ENCODE peak calls at places on chromosomes 13 and 19, in six cellular contexts. One of them, this sample, is unnamed.

GRCh38 chr19:38665950-38666661 is 18.7 kb downstream of the ACTN4 start:
- DNase-seq in adrenal gland: peak; percentile 70
- DNase-seq in Peyer's patch: no peak
- DNase-seq in lower leg skin: peak; percentile 93
- DNase-seq in transverse colon: peak; percentile 57
- DNase-seq in ovary: peak; percentile 68
- DNase-seq in this sample: no peak

GRCh38 chr13:33490461-33491327 is 205.1 kb upstream of the STARD13 start:
- DNase-seq in Peyer's patch: no peak
- DNase-seq in adrenal gland: no peak
- DNase-seq in lower leg skin: no peak
- DNase-seq in transverse colon: no peak
- DNase-seq in ovary: peak; percentile 27
- DNase-seq in this sample: no peak

GRCh38 chr13:94331281-94331680 is 148.2 kb downstream of the DCT start:
- DNase-seq in transverse colon: no peak
- DNase-seq in Peyer's patch: no peak
- DNase-seq in adrenal gland: no peak
- DNase-seq in lower leg skin: no peak
- DNase-seq in ovary: no peak
- DNase-seq in this sample: no peak

GRCh38 chr13:54305377-54305776 is 1276.8 kb downstream of the OLFM4 start:
- DNase-seq in ovary: no peak
- DNase-seq in transverse colon: no peak
- DNase-seq in adrenal gland: no peak
- DNase-seq in Peyer's patch: no peak
- DNase-seq in lower leg skin: no peak
- DNase-seq in this sample: no peak

GRCh38 chr13:28046981-28047380 is 53.4 kb downstream of the FLT3 start:
- DNase-seq in transverse colon: no peak
- DNase-seq in lower leg skin: no peak
- DNase-seq in adrenal gland: no peak
- DNase-seq in Peyer's patch: no peak
- DNase-seq in ovary: no peak
- DNase-seq in this sample: no peak

GRCh38 chr13:97810152-97810551 is 143.3 kb upstream of the IPO5 start:
- DNase-seq in adrenal gland: no peak
- DNase-seq in ovary: no peak
- DNase-seq in transverse colon: no peak
- DNase-seq in Peyer's patch: no peak
- DNase-seq in lower leg skin: no peak
- DNase-seq in this sample: no peak

GRCh38 chr19:10111405-10111811 is at the start of gene P2RY11:
- DNase-seq in Peyer's patch: peak; percentile 56
- DNase-seq in adrenal gland: no peak
- DNase-seq in transverse colon: peak; percentile 49
- DNase-seq in lower leg skin: no peak
- DNase-seq in ovary: no peak
- DNase-seq in this sample: no peak

GRCh38 chr13:100517706-100518105 is 70.9 kb downstream of the GGACT start:
- DNase-seq in lower leg skin: no peak
- DNase-seq in Peyer's patch: no peak
- DNase-seq in ovary: no peak
- DNase-seq in adrenal gland: no peak
- DNase-seq in transverse colon: no peak
- DNase-seq in this sample: no peak

GRCh38 chr19:54477650-54478049 is 4.6 kb upstream of the CDC42EP5 start:
- DNase-seq in adrenal gland: no peak
- DNase-seq in Peyer's patch: no peak
- DNase-seq in transverse colon: no peak
- DNase-seq in lower leg skin: no peak
- DNase-seq in ovary: no peak
- DNase-seq in this sample: no peak

GRCh38 chr19:2266183-2266993 is 10.2 kb upstream of the JSRP1 start:
- DNase-seq in lower leg skin: peak; percentile 97
- DNase-seq in transverse colon: peak; percentile 93
- DNase-seq in adrenal gland: peak; percentile 87
- DNase-seq in ovary: peak; percentile 75
- DNase-seq in Peyer's patch: peak; percentile 85
- DNase-seq in this sample: peak; percentile 96

GRCh38 chr19:815079-815774 is 6.5 kb downstream of the PLPPR3 start:
- DNase-seq in ovary: no peak
- DNase-seq in adrenal gland: no peak
- DNase-seq in Peyer's patch: no peak
- DNase-seq in lower leg skin: no peak
- DNase-seq in transverse colon: no peak
- DNase-seq in this sample: no peak
- TF ChIP-seq POLR2A in ovary: no peak
- TF ChIP-seq POLR2A in adrenal gland: no peak
- TF ChIP-seq POLR2A in Peyer's patch: no peak
- TF ChIP-seq POLR2A in lower leg skin: no peak
- TF ChIP-seq POLR2A in transverse colon: no peak
- TF ChIP-seq POLR2A in this sample: no peak

DNA sequence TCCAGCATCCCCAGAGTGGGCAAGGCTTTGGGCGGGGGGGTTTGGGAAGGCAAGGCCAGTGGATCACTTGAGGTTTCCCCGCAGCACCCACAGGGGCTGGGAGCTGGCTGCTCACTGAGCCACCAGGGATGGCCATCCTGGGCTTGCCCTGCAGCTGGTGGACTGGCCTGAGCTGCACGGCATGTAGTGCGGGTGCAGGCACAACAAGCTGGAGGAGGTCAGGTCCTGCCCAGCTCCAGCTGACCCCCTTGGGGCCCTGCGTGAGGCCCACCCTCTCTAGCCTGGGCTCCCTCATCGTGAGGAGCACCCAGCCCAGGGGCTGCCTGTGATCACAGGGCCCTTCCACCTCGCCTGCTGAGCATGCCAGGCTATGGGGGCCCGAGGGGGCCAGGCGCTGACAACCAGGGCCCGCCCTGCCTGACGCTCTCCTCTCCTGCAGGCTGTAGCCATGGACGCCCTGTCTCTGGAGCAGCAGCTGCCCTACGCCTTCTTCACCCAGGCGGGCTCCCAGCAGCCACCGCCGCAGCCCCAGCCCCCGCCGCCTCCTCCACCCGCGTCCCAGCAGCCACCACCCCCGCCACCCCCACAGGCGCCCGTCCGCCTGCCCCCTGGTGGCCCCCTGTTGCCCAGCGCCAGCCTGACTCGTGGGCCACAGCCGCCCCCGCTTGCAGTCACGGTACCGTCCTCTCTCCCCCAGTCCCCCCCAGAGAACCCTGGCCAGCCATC is 22.9 kb downstream of the COMP start:
- DNase-seq in ovary: no peak
- DNase-seq in Peyer's patch: no peak
- DNase-seq in transverse colon: no peak
- DNase-seq in lower leg skin: no peak
- DNase-seq in adrenal gland: no peak
- DNase-seq in this sample: no peak
- TF ChIP-seq CTCF in ovary: no peak
- TF ChIP-seq CTCF in Peyer's patch: no peak
- TF ChIP-seq CTCF in transverse colon: no peak
- TF ChIP-seq CTCF in lower leg skin: no peak
- TF ChIP-seq CTCF in adrenal gland: no peak
- TF ChIP-seq CTCF in this sample: no peak

DNA sequence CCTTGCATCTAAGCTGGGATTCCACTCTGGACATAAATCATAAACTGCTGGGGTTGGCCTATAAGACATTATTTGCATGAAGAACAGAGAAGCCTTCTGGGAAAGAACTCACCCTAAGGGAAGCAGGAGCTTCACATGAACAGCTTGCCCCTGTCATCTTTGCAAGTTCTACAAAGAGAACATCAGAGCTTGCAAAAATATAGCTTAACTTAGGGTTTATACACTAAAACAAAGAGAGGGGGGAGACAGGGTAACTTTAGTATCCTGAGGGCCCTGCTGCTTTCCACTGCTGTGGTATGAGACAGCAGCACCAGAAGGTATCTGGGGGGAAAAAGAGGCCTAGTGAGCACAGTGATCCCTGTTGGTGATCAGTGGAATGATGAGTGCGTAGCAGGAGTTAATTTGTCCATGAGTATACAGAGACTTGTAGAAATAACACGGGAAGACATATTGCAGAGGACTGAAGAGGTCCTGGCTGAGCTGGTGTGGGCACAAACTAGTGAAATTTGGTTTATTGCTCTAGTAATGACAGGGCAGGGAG is 116.1 kb upstream of the TSC22D1 start:
- DNase-seq in lower leg skin: peak; percentile 8
- DNase-seq in adrenal gland: no peak
- DNase-seq in transverse colon: no peak
- DNase-seq in ovary: no peak
- DNase-seq in Peyer's patch: no peak
- DNase-seq in this sample: no peak
- TF ChIP-seq POLR2A in lower leg skin: no peak
- TF ChIP-seq POLR2A in adrenal gland: no peak
- TF ChIP-seq POLR2A in transverse colon: no peak
- TF ChIP-seq POLR2A in ovary: no peak
- TF ChIP-seq POLR2A in Peyer's patch: no peak
- TF ChIP-seq POLR2A in this sample: no peak

GRCh38 chr13:74794582-74794981 is 660.4 kb upstream of the KLF12 start:
- DNase-seq in Peyer's patch: no peak
- DNase-seq in lower leg skin: no peak
- DNase-seq in ovary: no peak
- DNase-seq in adrenal gland: no peak
- DNase-seq in transverse colon: no peak
- DNase-seq in this sample: no peak
- TF ChIP-seq CTCF in Peyer's patch: no peak
- TF ChIP-seq CTCF in lower leg skin: no peak
- TF ChIP-seq CTCF in ovary: no peak
- TF ChIP-seq CTCF in adrenal gland: no peak
- TF ChIP-seq CTCF in transverse colon: no peak
- TF ChIP-seq CTCF in this sample: no peak

DNA sequence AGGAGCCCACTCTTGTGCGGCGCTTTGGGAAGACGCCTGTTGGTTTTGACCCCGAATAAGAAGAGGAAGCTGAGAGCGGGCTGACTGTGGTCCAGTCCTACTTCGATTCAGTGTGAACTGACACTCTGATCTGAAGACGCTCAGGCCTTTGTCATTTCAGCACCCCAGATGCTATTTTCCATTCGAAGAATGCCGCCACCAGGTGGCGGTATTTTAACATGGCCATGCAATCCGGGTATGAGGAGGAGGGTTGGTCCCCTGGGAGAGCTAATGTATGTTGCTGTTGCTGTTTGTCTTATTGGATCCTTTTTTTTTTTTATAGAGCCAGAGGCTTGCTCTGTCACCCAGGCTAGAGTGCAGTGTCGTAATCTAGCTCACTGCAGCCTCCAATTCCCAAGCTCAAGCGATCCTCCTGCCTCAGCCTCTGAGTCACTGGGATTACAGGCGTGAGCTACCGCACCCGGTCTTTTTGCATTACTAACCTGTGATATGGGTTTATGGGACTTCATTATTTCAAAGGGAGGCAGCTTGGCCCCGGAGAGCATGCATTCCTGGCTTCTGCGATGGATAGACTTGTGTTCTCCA is 803 bp upstream of the TIMM44 start:
- DNase-seq in adrenal gland: peak; percentile 91
- DNase-seq in transverse colon: peak; percentile 91
- DNase-seq in ovary: peak; percentile 88
- DNase-seq in lower leg skin: peak; percentile 97
- DNase-seq in Peyer's patch: peak; percentile 89
- DNase-seq in this sample: peak; percentile 86
- TF ChIP-seq POLR2A in adrenal gland: no peak
- TF ChIP-seq POLR2A in transverse colon: no peak
- TF ChIP-seq POLR2A in ovary: no peak
- TF ChIP-seq POLR2A in lower leg skin: no peak
- TF ChIP-seq POLR2A in Peyer's patch: no peak
- TF ChIP-seq POLR2A in this sample: no peak

This sample was measured in right lobe of liver.